ENCODE peak calls at places on chromosome 12, in eight cellular contexts. One of them, this sample, is unnamed.

GRCh38 chr12:6038160-6038559 is 86.3 kb downstream of the VWF start:
- DNase-seq in OCI-LY7: peak
- DNase-seq in BJ: no peak
- DNase-seq in CD8-positive, alpha-beta T cell: no peak
- DNase-seq in left ventricle myocardium inferior: no peak
- DNase-seq in heart right ventricle: no peak
- DNase-seq in heart left ventricle: no peak
- DNase-seq in GM12865: peak
- DNase-seq in this sample: no peak

GRCh38 chr12:80655751-80656150 is 51.7 kb upstream of the MYF6 start:
- DNase-seq in OCI-LY7: no peak
- DNase-seq in left ventricle myocardium inferior: no peak
- DNase-seq in CD8-positive, alpha-beta T cell: no peak
- DNase-seq in BJ: no peak
- DNase-seq in heart left ventricle: no peak
- DNase-seq in heart right ventricle: no peak
- DNase-seq in GM12865: no peak
- DNase-seq in this sample: no peak

GRCh38 chr12:68613209-68613904 is 2.7 kb downstream of the RAP1B start:
- DNase-seq in heart left ventricle: no peak
- DNase-seq in CD8-positive, alpha-beta T cell: no peak
- DNase-seq in left ventricle myocardium inferior: no peak
- DNase-seq in BJ: no peak
- DNase-seq in GM12865: peak
- DNase-seq in heart right ventricle: no peak
- DNase-seq in OCI-LY7: no peak
- DNase-seq in this sample: no peak

GRCh38 chr12:6279631-6280030 is 30.9 kb upstream of the PLEKHG6 start:
- DNase-seq in OCI-LY7: no peak
- DNase-seq in heart left ventricle: no peak
- DNase-seq in left ventricle myocardium inferior: no peak
- DNase-seq in BJ: no peak
- DNase-seq in CD8-positive, alpha-beta T cell: no peak
- DNase-seq in GM12865: no peak
- DNase-seq in heart right ventricle: no peak
- DNase-seq in this sample: no peak

GRCh38 chr12:67434653-67435375 is 165.7 kb downstream of the CAND1 start:
- DNase-seq in left ventricle myocardium inferior: no peak
- DNase-seq in BJ: peak
- DNase-seq in CD8-positive, alpha-beta T cell: no peak
- DNase-seq in heart right ventricle: no peak
- DNase-seq in heart left ventricle: no peak
- DNase-seq in GM12865: no peak
- DNase-seq in OCI-LY7: no peak
- DNase-seq in this sample: peak

GRCh38 chr12:47942327-47943230 is 20.8 kb upstream of the TMEM106C start:
- DNase-seq in heart left ventricle: no peak
- DNase-seq in left ventricle myocardium inferior: no peak
- DNase-seq in BJ: no peak
- DNase-seq in CD8-positive, alpha-beta T cell: peak
- DNase-seq in heart right ventricle: no peak
- DNase-seq in GM12865: peak
- DNase-seq in OCI-LY7: no peak
- DNase-seq in this sample: no peak

GRCh38 chr12:45912774-45913173 is 77.6 kb downstream of the SCAF11 start:
- DNase-seq in heart left ventricle: no peak
- DNase-seq in GM12865: no peak
- DNase-seq in CD8-positive, alpha-beta T cell: no peak
- DNase-seq in heart right ventricle: no peak
- DNase-seq in BJ: no peak
- DNase-seq in OCI-LY7: no peak
- DNase-seq in left ventricle myocardium inferior: no peak
- DNase-seq in this sample: no peak

GRCh38 chr12:26090853-26091510 is 33.9 kb downstream of the BHLHE41 start:
- DNase-seq in left ventricle myocardium inferior: no peak
- DNase-seq in OCI-LY7: no peak
- DNase-seq in heart right ventricle: no peak
- DNase-seq in BJ: no peak
- DNase-seq in GM12865: no peak
- DNase-seq in CD8-positive, alpha-beta T cell: no peak
- DNase-seq in heart left ventricle: no peak
- DNase-seq in this sample: no peak

GRCh38 chr12:131860472-131861260 is 32.5 kb downstream of the MMP17 start:
- DNase-seq in left ventricle myocardium inferior: peak
- DNase-seq in CD8-positive, alpha-beta T cell: no peak
- DNase-seq in heart left ventricle: no peak
- DNase-seq in BJ: peak
- DNase-seq in heart right ventricle: peak
- DNase-seq in OCI-LY7: no peak
- DNase-seq in GM12865: no peak
- DNase-seq in this sample: no peak
- H3K4me3 ChIP-seq in left ventricle myocardium inferior: peak
- H3K4me3 ChIP-seq in CD8-positive, alpha-beta T cell: no peak
- H3K4me3 ChIP-seq in heart left ventricle: no peak
- H3K4me3 ChIP-seq in BJ: no peak
- H3K4me3 ChIP-seq in heart right ventricle: peak
- H3K4me3 ChIP-seq in OCI-LY7: no peak
- H3K4me3 ChIP-seq in GM12865: no peak
- H3K4me3 ChIP-seq in this sample: peak

DNA sequence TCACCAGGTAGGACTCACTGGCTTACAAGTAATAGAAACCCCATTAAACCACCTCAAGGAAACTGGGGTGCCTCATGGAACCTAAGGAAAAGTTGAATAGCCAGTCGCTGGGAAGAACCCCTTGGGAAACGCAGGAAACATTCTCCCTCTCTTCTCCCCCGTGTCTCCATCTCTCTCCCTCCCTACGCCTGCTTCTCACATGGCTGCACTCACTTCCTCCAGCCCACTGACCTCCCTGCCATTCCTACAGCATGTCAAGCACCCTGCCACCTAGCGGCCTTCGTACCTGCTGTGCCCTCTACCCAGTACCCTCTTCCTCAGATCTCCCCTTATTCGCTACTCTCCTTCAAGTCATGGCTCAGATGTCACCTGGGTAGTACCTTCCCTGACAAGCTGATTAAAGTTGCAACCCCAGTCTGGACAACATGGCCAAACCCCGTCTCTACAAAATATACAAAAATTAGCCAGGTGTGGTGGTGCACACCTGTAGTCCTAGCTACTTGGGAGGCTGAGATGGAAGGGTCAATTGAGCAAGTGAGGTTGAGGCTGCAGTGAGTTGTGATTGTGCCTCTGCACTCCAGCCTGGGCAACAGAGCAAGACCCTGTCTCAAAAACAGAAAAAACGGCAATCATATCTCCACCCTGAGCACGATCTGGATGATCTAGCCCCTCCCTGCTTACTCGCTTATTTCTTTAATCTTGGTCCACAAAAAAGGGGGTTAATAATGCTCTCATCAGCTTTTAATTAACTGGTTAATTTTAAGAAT is 6.4 kb upstream of the DTX1 start:
- DNase-seq in left ventricle myocardium inferior: no peak
- DNase-seq in GM12865: peak
- DNase-seq in heart left ventricle: no peak
- DNase-seq in CD8-positive, alpha-beta T cell: no peak
- DNase-seq in BJ: no peak
- DNase-seq in OCI-LY7: peak
- DNase-seq in heart right ventricle: no peak
- DNase-seq in this sample: no peak
- TF ChIP-seq CTCF in left ventricle myocardium inferior: peak
- TF ChIP-seq CTCF in GM12865: peak
- TF ChIP-seq CTCF in heart left ventricle: no peak
- TF ChIP-seq CTCF in CD8-positive, alpha-beta T cell: no peak
- TF ChIP-seq CTCF in BJ: peak
- TF ChIP-seq CTCF in OCI-LY7: peak
- TF ChIP-seq CTCF in heart right ventricle: no peak
- TF ChIP-seq CTCF in this sample: no peak

GRCh38 chr12:77122236-77122635 is 56.9 kb upstream of the E2F7 start:
- DNase-seq in BJ: peak
- DNase-seq in OCI-LY7: no peak
- DNase-seq in CD8-positive, alpha-beta T cell: no peak
- DNase-seq in heart left ventricle: no peak
- DNase-seq in GM12865: no peak
- DNase-seq in heart right ventricle: no peak
- DNase-seq in left ventricle myocardium inferior: no peak
- DNase-seq in this sample: peak
- H3K4me3 ChIP-seq in BJ: no peak
- H3K4me3 ChIP-seq in OCI-LY7: no peak
- H3K4me3 ChIP-seq in CD8-positive, alpha-beta T cell: no peak
- H3K4me3 ChIP-seq in heart left ventricle: no peak
- H3K4me3 ChIP-seq in GM12865: no peak
- H3K4me3 ChIP-seq in heart right ventricle: no peak
- H3K4me3 ChIP-seq in left ventricle myocardium inferior: no peak
- H3K4me3 ChIP-seq in this sample: no peak

GRCh38 chr12:34625116-34625515 is 602.8 kb downstream of the ALG10 start:
- DNase-seq in heart right ventricle: no peak
- DNase-seq in CD8-positive, alpha-beta T cell: no peak
- DNase-seq in OCI-LY7: peak
- DNase-seq in left ventricle myocardium inferior: no peak
- DNase-seq in GM12865: peak
- DNase-seq in heart left ventricle: no peak
- DNase-seq in BJ: no peak
- DNase-seq in this sample: no peak
- TF ChIP-seq CTCF in heart right ventricle: peak
- TF ChIP-seq CTCF in CD8-positive, alpha-beta T cell: no peak
- TF ChIP-seq CTCF in OCI-LY7: peak
- TF ChIP-seq CTCF in left ventricle myocardium inferior: peak
- TF ChIP-seq CTCF in GM12865: peak
- TF ChIP-seq CTCF in heart left ventricle: no peak
- TF ChIP-seq CTCF in BJ: no peak
- TF ChIP-seq CTCF in this sample: no peak

GRCh38 chr12:122884860-122885259 is 11.1 kb downstream of the VPS37B start:
- DNase-seq in OCI-LY7: no peak
- DNase-seq in heart left ventricle: no peak
- DNase-seq in CD8-positive, alpha-beta T cell: no peak
- DNase-seq in BJ: no peak
- DNase-seq in GM12865: no peak
- DNase-seq in left ventricle myocardium inferior: no peak
- DNase-seq in heart right ventricle: no peak
- DNase-seq in this sample: no peak

GRCh38 chr12:122888232-122888752 is 7.6 kb downstream of the VPS37B start:
- DNase-seq in OCI-LY7: peak
- DNase-seq in CD8-positive, alpha-beta T cell: no peak
- DNase-seq in left ventricle myocardium inferior: peak
- DNase-seq in GM12865: peak
- DNase-seq in heart right ventricle: no peak
- DNase-seq in BJ: no peak
- DNase-seq in heart left ventricle: no peak
- DNase-seq in this sample: no peak

GRCh38 chr12:122886161-122886560 is 9.8 kb downstream of the VPS37B start:
- DNase-seq in left ventricle myocardium inferior: no peak
- DNase-seq in GM12865: no peak
- DNase-seq in BJ: no peak
- DNase-seq in heart left ventricle: no peak
- DNase-seq in CD8-positive, alpha-beta T cell: no peak
- DNase-seq in OCI-LY7: no peak
- DNase-seq in heart right ventricle: no peak
- DNase-seq in this sample: no peak

GRCh38 chr12:122887817-122888212 is 8.1 kb downstream of the VPS37B start:
- DNase-seq in CD8-positive, alpha-beta T cell: no peak
- DNase-seq in OCI-LY7: no peak
- DNase-seq in heart left ventricle: no peak
- DNase-seq in left ventricle myocardium inferior: no peak
- DNase-seq in heart right ventricle: no peak
- DNase-seq in GM12865: no peak
- DNase-seq in BJ: no peak
- DNase-seq in this sample: no peak

GRCh38 chr12:122886851-122887816 is 8.8 kb downstream of the VPS37B start:
- DNase-seq in heart right ventricle: no peak
- DNase-seq in left ventricle myocardium inferior: no peak
- DNase-seq in GM12865: peak
- DNase-seq in heart left ventricle: no peak
- DNase-seq in CD8-positive, alpha-beta T cell: no peak
- DNase-seq in OCI-LY7: peak
- DNase-seq in BJ: no peak
- DNase-seq in this sample: no peak
- H3K4me3 ChIP-seq in heart right ventricle: no peak
- H3K4me3 ChIP-seq in left ventricle myocardium inferior: no peak
- H3K4me3 ChIP-seq in GM12865: no peak
- H3K4me3 ChIP-seq in heart left ventricle: no peak
- H3K4me3 ChIP-seq in CD8-positive, alpha-beta T cell: peak
- H3K4me3 ChIP-seq in OCI-LY7: peak
- H3K4me3 ChIP-seq in BJ: no peak
- H3K4me3 ChIP-seq in this sample: no peak

GRCh38 chr12:113647048-113647447 is 175.4 kb upstream of the LHX5 start:
- DNase-seq in GM12865: peak
- DNase-seq in OCI-LY7: peak
- DNase-seq in BJ: no peak
- DNase-seq in CD8-positive, alpha-beta T cell: no peak
- DNase-seq in heart right ventricle: no peak
- DNase-seq in heart left ventricle: no peak
- DNase-seq in left ventricle myocardium inferior: no peak
- DNase-seq in this sample: no peak
- TF ChIP-seq CTCF in GM12865: no peak
- TF ChIP-seq CTCF in OCI-LY7: peak
- TF ChIP-seq CTCF in BJ: no peak
- TF ChIP-seq CTCF in CD8-positive, alpha-beta T cell: no peak
- TF ChIP-seq CTCF in heart right ventricle: no peak
- TF ChIP-seq CTCF in heart left ventricle: no peak
- TF ChIP-seq CTCF in left ventricle myocardium inferior: no peak
- TF ChIP-seq CTCF in this sample: peak

DNA sequence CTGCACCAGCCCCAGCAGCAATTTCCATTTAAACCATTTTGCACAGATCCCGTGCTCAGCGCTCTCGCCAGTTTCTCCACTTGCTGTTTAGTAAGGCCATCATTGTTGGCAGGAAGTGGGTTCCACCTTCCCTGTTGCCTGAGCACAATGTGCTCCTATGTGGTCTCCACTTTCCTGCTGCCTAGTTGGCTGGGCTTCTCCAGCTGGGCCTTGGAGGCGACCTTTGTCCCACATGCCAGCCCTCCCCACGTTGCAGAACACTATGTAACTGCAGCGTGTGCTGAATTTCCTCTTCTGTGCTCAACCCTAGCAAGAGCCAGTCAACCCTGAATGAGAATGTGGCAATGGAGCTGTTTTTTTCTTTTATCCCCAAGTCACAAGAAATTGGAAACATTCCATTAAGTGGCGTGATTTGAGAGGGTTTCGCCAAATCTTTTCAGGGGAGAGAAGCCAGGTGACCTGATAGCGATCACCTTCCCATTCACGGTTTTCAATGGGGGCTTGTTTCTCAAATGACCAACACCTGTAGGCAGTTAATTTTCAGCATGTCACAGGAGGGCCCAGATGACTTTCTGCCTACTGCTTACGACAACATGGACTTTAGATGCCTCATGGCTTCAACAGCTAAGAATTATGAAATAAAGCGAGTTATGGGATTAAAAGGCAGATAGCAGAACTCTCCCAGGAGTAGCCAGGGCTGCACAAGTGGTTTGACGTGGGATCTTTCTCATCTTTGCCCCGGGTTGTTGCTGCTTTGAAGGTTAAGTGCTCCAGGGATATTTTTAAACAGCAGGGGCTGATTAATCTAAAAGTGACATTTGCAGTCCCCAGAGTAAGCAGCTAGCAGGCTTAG is at the start of gene ACACB:
- DNase-seq in heart left ventricle: peak
- DNase-seq in GM12865: no peak
- DNase-seq in CD8-positive, alpha-beta T cell: no peak
- DNase-seq in heart right ventricle: peak
- DNase-seq in OCI-LY7: no peak
- DNase-seq in BJ: no peak
- DNase-seq in left ventricle myocardium inferior: peak
- DNase-seq in this sample: no peak
- H3K4me3 ChIP-seq in heart left ventricle: peak
- H3K4me3 ChIP-seq in GM12865: no peak
- H3K4me3 ChIP-seq in CD8-positive, alpha-beta T cell: no peak
- H3K4me3 ChIP-seq in heart right ventricle: peak
- H3K4me3 ChIP-seq in OCI-LY7: no peak
- H3K4me3 ChIP-seq in BJ: no peak
- H3K4me3 ChIP-seq in left ventricle myocardium inferior: peak
- H3K4me3 ChIP-seq in this sample: no peak